ENCODE peak calls at places on chromosome X, in six cellular contexts. One of them, this sample, is unnamed.

GRCh38 chrX:105299286-105299685 is 78.8 kb upstream of the TEX13A start:
- DNase-seq in uterus: no peak
- DNase-seq in heart left ventricle: no peak
- DNase-seq in neural progenitor cell: peak; percentile 14
- DNase-seq in OCI-LY7: no peak
- DNase-seq in left ventricle myocardium inferior: no peak
- DNase-seq in this sample: no peak

GRCh38 chrX:7083468-7084396 is 63.8 kb upstream of the STS start:
- DNase-seq in uterus: no peak
- DNase-seq in heart left ventricle: no peak
- DNase-seq in neural progenitor cell: no peak
- DNase-seq in OCI-LY7: peak; percentile 90
- DNase-seq in left ventricle myocardium inferior: no peak
- DNase-seq in this sample: no peak

GRCh38 chrX:8846271-8846670 is 45.1 kb upstream of the FAM9A start:
- DNase-seq in uterus: no peak
- DNase-seq in heart left ventricle: no peak
- DNase-seq in neural progenitor cell: no peak
- DNase-seq in OCI-LY7: no peak
- DNase-seq in left ventricle myocardium inferior: no peak
- DNase-seq in this sample: no peak

GRCh38 chrX:675896-676295 is 45.3 kb downstream of the SHOX start:
- DNase-seq in uterus: no peak
- DNase-seq in heart left ventricle: no peak
- DNase-seq in neural progenitor cell: peak; percentile 55
- DNase-seq in OCI-LY7: no peak
- DNase-seq in left ventricle myocardium inferior: no peak
- DNase-seq in this sample: no peak

GRCh38 chrX:9988762-9989161 is 21.6 kb downstream of the CLDN34 start:
- DNase-seq in uterus: no peak
- DNase-seq in heart left ventricle: no peak
- DNase-seq in neural progenitor cell: no peak
- DNase-seq in OCI-LY7: peak; percentile 29
- DNase-seq in left ventricle myocardium inferior: no peak
- DNase-seq in this sample: no peak

GRCh38 chrX:139191746-139192385 is 338.7 kb upstream of the F9 start:
- DNase-seq in uterus: no peak
- DNase-seq in heart left ventricle: no peak
- DNase-seq in neural progenitor cell: no peak
- DNase-seq in OCI-LY7: no peak
- DNase-seq in left ventricle myocardium inferior: no peak
- DNase-seq in this sample: no peak

GRCh38 chrX:68193786-68194185 is 239.5 kb downstream of the OPHN1 start:
- DNase-seq in uterus: no peak
- DNase-seq in heart left ventricle: no peak
- DNase-seq in neural progenitor cell: no peak
- DNase-seq in OCI-LY7: no peak
- DNase-seq in left ventricle myocardium inferior: no peak
- DNase-seq in this sample: no peak

GRCh38 chrX:39397561-39398200 is 596.4 kb downstream of the MID1IP1 start:
- DNase-seq in uterus: no peak
- DNase-seq in heart left ventricle: no peak
- DNase-seq in neural progenitor cell: peak; percentile 58
- DNase-seq in OCI-LY7: no peak
- DNase-seq in left ventricle myocardium inferior: no peak
- DNase-seq in this sample: no peak

GRCh38 chrX:57607295-57608187 is 15.7 kb downstream of the ZXDB start:
- DNase-seq in uterus: no peak
- DNase-seq in heart left ventricle: no peak
- DNase-seq in neural progenitor cell: peak; percentile 46
- DNase-seq in OCI-LY7: no peak
- DNase-seq in left ventricle myocardium inferior: no peak
- DNase-seq in this sample: no peak

DNA sequence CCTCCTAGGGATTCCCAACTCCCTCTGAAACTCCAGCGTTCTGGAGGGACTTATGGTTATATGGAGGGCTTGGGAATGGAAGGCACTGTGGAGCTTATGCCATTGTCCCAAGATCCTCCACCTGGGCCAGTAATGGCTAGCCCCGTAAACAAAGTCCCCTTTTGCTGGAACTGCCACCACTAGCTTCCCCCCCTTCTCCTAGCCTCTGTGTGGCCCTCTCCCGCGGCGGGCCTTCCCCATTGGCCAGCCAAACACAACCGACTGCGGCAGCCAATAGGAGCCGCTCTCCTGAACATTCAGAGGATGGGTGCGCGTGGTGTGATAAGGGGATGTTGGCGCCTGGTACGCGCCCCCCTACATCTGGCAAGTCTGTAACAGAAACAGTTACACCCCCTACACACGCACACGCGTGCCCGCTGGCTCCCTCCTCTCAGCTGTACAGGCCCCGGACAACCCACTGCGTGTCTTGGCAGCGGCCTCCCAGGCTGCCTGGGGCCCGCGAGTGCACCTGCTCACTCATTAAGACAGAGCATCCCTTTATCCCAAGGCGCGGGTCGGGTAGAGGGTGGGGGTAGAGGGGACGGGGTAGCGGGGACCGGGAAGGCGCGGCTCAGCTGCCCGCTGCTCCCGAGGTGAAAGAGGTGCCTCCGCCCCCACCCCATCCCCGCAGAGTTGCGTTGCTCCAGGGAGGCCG is 863 bp upstream of the RAB33A start:
- DNase-seq in uterus: peak; percentile 27
- DNase-seq in heart left ventricle: peak; percentile 49
- DNase-seq in neural progenitor cell: peak; percentile 77
- DNase-seq in OCI-LY7: peak; percentile 71
- DNase-seq in left ventricle myocardium inferior: peak; percentile 41
- DNase-seq in this sample: no peak
- H3K4me3 ChIP-seq in uterus: peak overlapping the region; percentile 29
- H3K4me3 ChIP-seq in heart left ventricle: peak overlapping the region; percentile 47
- H3K4me3 ChIP-seq in neural progenitor cell: peak overlapping the region; percentile 61
- H3K4me3 ChIP-seq in OCI-LY7: peak overlapping the region; percentile 63
- H3K4me3 ChIP-seq in left ventricle myocardium inferior: peak overlapping the region; percentile 69
- H3K4me3 ChIP-seq in this sample: peak overlapping the region; percentile 64

DNA sequence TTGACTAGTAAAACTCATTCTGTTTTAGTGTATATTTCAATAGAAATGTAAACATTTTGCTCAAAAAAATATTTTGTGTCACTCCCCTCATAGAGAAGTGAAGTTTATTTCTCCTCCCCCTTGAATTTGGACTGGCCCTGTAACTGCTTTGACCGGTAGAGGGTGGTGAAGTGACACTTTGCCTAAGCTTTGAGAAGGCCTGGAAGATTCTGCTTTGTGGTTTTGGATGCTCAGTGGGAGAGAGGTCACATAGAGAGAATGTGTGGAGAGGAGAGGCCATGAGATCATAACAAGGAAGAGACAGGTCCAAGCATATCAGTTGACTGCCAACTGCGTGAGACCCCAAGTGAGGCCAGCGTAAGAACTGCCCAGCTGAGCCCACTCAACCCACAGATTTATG is 19.1 kb upstream of the ARX start:
- DNase-seq in uterus: no peak
- DNase-seq in heart left ventricle: no peak
- DNase-seq in neural progenitor cell: peak; percentile 60
- DNase-seq in OCI-LY7: no peak
- DNase-seq in left ventricle myocardium inferior: no peak
- DNase-seq in this sample: no peak
- TF ChIP-seq CTCF in uterus: no peak
- TF ChIP-seq CTCF in heart left ventricle: no peak
- TF ChIP-seq CTCF in neural progenitor cell: peak; percentile 68
- TF ChIP-seq CTCF in OCI-LY7: no peak
- TF ChIP-seq CTCF in left ventricle myocardium inferior: no peak
- TF ChIP-seq CTCF in this sample: no peak

DNA sequence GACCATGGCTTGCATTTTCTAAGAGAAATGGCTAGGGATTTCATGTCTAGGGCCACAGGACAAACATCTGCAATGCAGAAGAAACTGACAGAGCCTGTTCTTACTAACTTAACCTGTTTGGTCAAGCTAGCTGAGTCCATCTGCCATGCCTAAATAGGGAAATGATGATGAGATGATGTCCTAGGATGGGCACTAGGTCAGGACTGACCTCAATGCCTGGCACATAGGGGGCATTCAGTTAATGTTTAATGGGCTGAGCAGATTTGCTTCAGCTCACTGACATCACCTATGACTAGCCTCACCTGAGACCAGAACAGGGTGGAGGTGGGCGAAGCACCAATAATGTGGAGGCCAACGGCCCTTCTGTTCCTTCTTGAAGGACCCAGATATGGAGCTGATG is 174.2 kb upstream of the SCML1 start:
- DNase-seq in uterus: no peak
- DNase-seq in heart left ventricle: no peak
- DNase-seq in neural progenitor cell: no peak
- DNase-seq in OCI-LY7: no peak
- DNase-seq in left ventricle myocardium inferior: no peak
- DNase-seq in this sample: no peak
- H3K27ac ChIP-seq in uterus: no peak overlapping the region
- H3K27ac ChIP-seq in heart left ventricle: no peak overlapping the region
- H3K27ac ChIP-seq in neural progenitor cell: no peak overlapping the region
- H3K27ac ChIP-seq in OCI-LY7: no peak overlapping the region
- H3K27ac ChIP-seq in left ventricle myocardium inferior: no peak overlapping the region
- H3K27ac ChIP-seq in this sample: no peak overlapping the region

GRCh38 chrX:154097003-154097596 is 417 bp downstream of the MECP2 start:
- DNase-seq in uterus: peak; percentile 74
- DNase-seq in heart left ventricle: peak; percentile 82
- DNase-seq in neural progenitor cell: peak; percentile 91
- DNase-seq in OCI-LY7: peak; percentile 77
- DNase-seq in left ventricle myocardium inferior: peak; percentile 72
- DNase-seq in this sample: peak; percentile 81

GRCh38 chrX:154094833-154095232 is 2.7 kb downstream of the MECP2 start:
- DNase-seq in uterus: no peak
- DNase-seq in heart left ventricle: no peak
- DNase-seq in neural progenitor cell: no peak
- DNase-seq in OCI-LY7: no peak
- DNase-seq in left ventricle myocardium inferior: no peak
- DNase-seq in this sample: no peak

GRCh38 chrX:154096140-154097002 is 1.1 kb downstream of the MECP2 start:
- DNase-seq in uterus: no peak
- DNase-seq in heart left ventricle: peak; percentile 47
- DNase-seq in neural progenitor cell: peak; percentile 37
- DNase-seq in OCI-LY7: no peak
- DNase-seq in left ventricle myocardium inferior: peak; percentile 39
- DNase-seq in this sample: no peak

GRCh38 chrX:154097597-154098541 is at the start of gene MECP2:
- DNase-seq in uterus: peak; percentile 91
- DNase-seq in heart left ventricle: peak; percentile 92
- DNase-seq in neural progenitor cell: peak; percentile 96
- DNase-seq in OCI-LY7: peak; percentile 90
- DNase-seq in left ventricle myocardium inferior: peak; percentile 90
- DNase-seq in this sample: peak; percentile 95

GRCh38 chrX:154098551-154098950 is 1.0 kb upstream of the MECP2 start:
- DNase-seq in uterus: no peak
- DNase-seq in heart left ventricle: no peak
- DNase-seq in neural progenitor cell: no peak
- DNase-seq in OCI-LY7: no peak
- DNase-seq in left ventricle myocardium inferior: no peak
- DNase-seq in this sample: no peak
- H3K4me3 ChIP-seq in uterus: no peak overlapping the region
- H3K4me3 ChIP-seq in heart left ventricle: peak overlapping the region; percentile 40
- H3K4me3 ChIP-seq in neural progenitor cell: no peak overlapping the region
- H3K4me3 ChIP-seq in OCI-LY7: no peak overlapping the region
- H3K4me3 ChIP-seq in left ventricle myocardium inferior: peak overlapping the region; percentile 62
- H3K4me3 ChIP-seq in this sample: peak overlapping the region; percentile 58